ENCODE peak calls at places on chromosomes 4 and X, in five cellular contexts. Y, F, R, E and N are unnamed samples.

GRCh38 chr4:139951051-139951450 is 202.9 kb downstream of the MAML3 start:
- DNase-seq in R (no peak), F (peak), Y (no peak), E (no peak), N (no peak)

GRCh38 chr4:183345261-183345660 is 23.0 kb upstream of the CLDN24 start:
- DNase-seq in Y (no peak), E (no peak), R (no peak), F (no peak), N (no peak)

GRCh38 chr4:58658701-58659100 is 1548.5 kb upstream of the IGFBP7 start:
- DNase-seq in E (no peak), R (no peak), Y (no peak), F (no peak), N (no peak)

GRCh38 chr4:13777341-13777740 is 149.8 kb upstream of the BOD1L1 start:
- DNase-seq in Y (no peak), E (no peak), R (no peak), F (no peak), N (no peak)

GRCh38 chr4:87896020-87896621 is 63.4 kb downstream of the MEPE start:
- DNase-seq in R (no peak), Y (no peak), F (peak), E (no peak), N (no peak)

GRCh38 chr4:2698951-2699505 is 57.1 kb downstream of the TNIP2 start:
- DNase-seq in F (no peak), R (no peak), E (no peak), Y (no peak), N (no peak)

GRCh38 chr4:61336911-61337310 is 136.8 kb downstream of the ADGRL3 start:
- DNase-seq in R (no peak), E (no peak), F (no peak), Y (no peak), N (no peak)

GRCh38 chr4:117467404-117467803 is 382.0 kb upstream of the TRAM1L1 start:
- DNase-seq in F (no peak), R (no peak), Y (no peak), E (no peak), N (no peak)

GRCh38 chrX:76433219-76433618 is 5.7 kb downstream of the MAGEE1 start:
- DNase-seq in F (no peak), Y (no peak), R (no peak), E (no peak), N (no peak)

GRCh38 chr4:17613761-17614415 is 553 bp upstream of the MED28 start:
- DNase-seq in F (peak), R (no peak), E (peak), Y (no peak), N (no peak)